ENCODE peak calls at places on chromosomes 12 and 14, in nine cellular contexts. One of them, this sample, is unnamed.

GRCh38 chr12:109670647-109671046 is 43.0 kb upstream of the FAM222A start:
- DNase-seq in stimulated activated CD4-positive, alpha-beta T cell treated with anti-CD3 and anti-CD28 coated beads, Interleukin-2, amount 100 ng/mL, for 24 hours: no peak
- DNase-seq in uterus: no peak
- DNase-seq in D341Med: no peak
- DNase-seq in type B pancreatic cell: no peak
- DNase-seq in activated T-helper 1 cell treated with Interleukin-2 at 50 U/mL for 16 hours: no peak
- DNase-seq in ovary: no peak
- DNase-seq in Right ventricle myocardium superior: no peak
- DNase-seq in GM12892: no peak
- DNase-seq in this sample: no peak

GRCh38 chr14:105902131-105902898 is 375.9 kb downstream of the TMEM121 start:
- DNase-seq in stimulated activated CD4-positive, alpha-beta T cell treated with anti-CD3 and anti-CD28 coated beads, Interleukin-2, amount 100 ng/mL, for 24 hours: no peak
- DNase-seq in uterus: no peak
- DNase-seq in D341Med: no peak
- DNase-seq in type B pancreatic cell: no peak
- DNase-seq in activated T-helper 1 cell treated with Interleukin-2 at 50 U/mL for 16 hours: no peak
- DNase-seq in ovary: no peak
- DNase-seq in Right ventricle myocardium superior: no peak
- DNase-seq in GM12892: no peak
- DNase-seq in this sample: no peak

GRCh38 chr14:59107819-59108218 is 80.6 kb upstream of the DAAM1 start:
- DNase-seq in stimulated activated CD4-positive, alpha-beta T cell treated with anti-CD3 and anti-CD28 coated beads, Interleukin-2, amount 100 ng/mL, for 24 hours: no peak
- DNase-seq in uterus: no peak
- DNase-seq in D341Med: no peak
- DNase-seq in type B pancreatic cell: no peak
- DNase-seq in activated T-helper 1 cell treated with Interleukin-2 at 50 U/mL for 16 hours: no peak
- DNase-seq in ovary: no peak
- DNase-seq in Right ventricle myocardium superior: no peak
- DNase-seq in GM12892: no peak
- DNase-seq in this sample: no peak

GRCh38 chr12:77003244-77003643 is 62.1 kb downstream of the E2F7 start:
- DNase-seq in stimulated activated CD4-positive, alpha-beta T cell treated with anti-CD3 and anti-CD28 coated beads, Interleukin-2, amount 100 ng/mL, for 24 hours: no peak
- DNase-seq in uterus: no peak
- DNase-seq in D341Med: no peak
- DNase-seq in type B pancreatic cell: no peak
- DNase-seq in activated T-helper 1 cell treated with Interleukin-2 at 50 U/mL for 16 hours: no peak
- DNase-seq in ovary: no peak
- DNase-seq in Right ventricle myocardium superior: no peak
- DNase-seq in GM12892: no peak
- DNase-seq in this sample: no peak

GRCh38 chr12:96427269-96427729 is 27.1 kb upstream of the CDK17 start:
- DNase-seq in stimulated activated CD4-positive, alpha-beta T cell treated with anti-CD3 and anti-CD28 coated beads, Interleukin-2, amount 100 ng/mL, for 24 hours: no peak
- DNase-seq in uterus: peak
- DNase-seq in D341Med: peak
- DNase-seq in type B pancreatic cell: no peak
- DNase-seq in activated T-helper 1 cell treated with Interleukin-2 at 50 U/mL for 16 hours: no peak
- DNase-seq in ovary: peak
- DNase-seq in Right ventricle myocardium superior: no peak
- DNase-seq in GM12892: no peak
- DNase-seq in this sample: peak

GRCh38 chr14:81147140-81147897 is 73.4 kb downstream of the GTF2A1 start:
- DNase-seq in stimulated activated CD4-positive, alpha-beta T cell treated with anti-CD3 and anti-CD28 coated beads, Interleukin-2, amount 100 ng/mL, for 24 hours: no peak
- DNase-seq in uterus: no peak
- DNase-seq in D341Med: no peak
- DNase-seq in type B pancreatic cell: no peak
- DNase-seq in activated T-helper 1 cell treated with Interleukin-2 at 50 U/mL for 16 hours: no peak
- DNase-seq in ovary: no peak
- DNase-seq in Right ventricle myocardium superior: no peak
- DNase-seq in GM12892: no peak
- DNase-seq in this sample: no peak

GRCh38 chr12:123900898-123901376 is 71.7 kb downstream of the CCDC92 start:
- DNase-seq in stimulated activated CD4-positive, alpha-beta T cell treated with anti-CD3 and anti-CD28 coated beads, Interleukin-2, amount 100 ng/mL, for 24 hours: no peak
- DNase-seq in uterus: no peak
- DNase-seq in D341Med: no peak
- DNase-seq in type B pancreatic cell: no peak
- DNase-seq in activated T-helper 1 cell treated with Interleukin-2 at 50 U/mL for 16 hours: no peak
- DNase-seq in ovary: no peak
- DNase-seq in Right ventricle myocardium superior: no peak
- DNase-seq in GM12892: no peak
- DNase-seq in this sample: no peak

GRCh38 chr12:74641262-74641661 is 103.6 kb downstream of the ATXN7L3B start:
- DNase-seq in stimulated activated CD4-positive, alpha-beta T cell treated with anti-CD3 and anti-CD28 coated beads, Interleukin-2, amount 100 ng/mL, for 24 hours: no peak
- DNase-seq in uterus: no peak
- DNase-seq in D341Med: no peak
- DNase-seq in type B pancreatic cell: no peak
- DNase-seq in activated T-helper 1 cell treated with Interleukin-2 at 50 U/mL for 16 hours: no peak
- DNase-seq in ovary: no peak
- DNase-seq in Right ventricle myocardium superior: no peak
- DNase-seq in GM12892: no peak
- DNase-seq in this sample: no peak

GRCh38 chr12:68012712-68013111 is 23.5 kb downstream of the IFNG-AS1 start:
- DNase-seq in stimulated activated CD4-positive, alpha-beta T cell treated with anti-CD3 and anti-CD28 coated beads, Interleukin-2, amount 100 ng/mL, for 24 hours: no peak
- DNase-seq in uterus: no peak
- DNase-seq in D341Med: no peak
- DNase-seq in type B pancreatic cell: no peak
- DNase-seq in activated T-helper 1 cell treated with Interleukin-2 at 50 U/mL for 16 hours: no peak
- DNase-seq in ovary: no peak
- DNase-seq in Right ventricle myocardium superior: no peak
- DNase-seq in GM12892: no peak
- DNase-seq in this sample: no peak

GRCh38 chr12:31478898-31479297 is 112.0 kb downstream of the DENND5B start:
- DNase-seq in stimulated activated CD4-positive, alpha-beta T cell treated with anti-CD3 and anti-CD28 coated beads, Interleukin-2, amount 100 ng/mL, for 24 hours: no peak
- DNase-seq in uterus: no peak
- DNase-seq in D341Med: no peak
- DNase-seq in type B pancreatic cell: no peak
- DNase-seq in activated T-helper 1 cell treated with Interleukin-2 at 50 U/mL for 16 hours: no peak
- DNase-seq in ovary: no peak
- DNase-seq in Right ventricle myocardium superior: no peak
- DNase-seq in GM12892: no peak
- DNase-seq in this sample: no peak

GRCh38 chr14:26595922-26596721 is 1.7 kb downstream of the NOVA1 start:
- DNase-seq in stimulated activated CD4-positive, alpha-beta T cell treated with anti-CD3 and anti-CD28 coated beads, Interleukin-2, amount 100 ng/mL, for 24 hours: no peak
- DNase-seq in uterus: no peak
- DNase-seq in D341Med: no peak
- DNase-seq in type B pancreatic cell: no peak
- DNase-seq in activated T-helper 1 cell treated with Interleukin-2 at 50 U/mL for 16 hours: no peak
- DNase-seq in ovary: no peak
- DNase-seq in Right ventricle myocardium superior: no peak
- DNase-seq in GM12892: no peak
- DNase-seq in this sample: no peak

This sample was measured in mammary epithelial cell.